ENCODE peak calls at places on chromosomes 5 and 9, in six cellular contexts. One of them, this sample, is unnamed.
A peak's percentile ranks its signal among the peaks of the same experiment; 100 is the strongest.

GRCh38 chr9:129773262-129774048 is 20.6 kb upstream of the PTGES start:
- DNase-seq in T-helper 9 cell: no peak
- DNase-seq in nephron progenitor cell: no peak
- DNase-seq in mucosa of descending colon: peak; percentile 62
- DNase-seq in MM.1S: no peak
- DNase-seq in activated T-helper 9 cell treated with anti-CD3 and anti-CD28 coated beads, Interleukin-2, amount 50 U/mL, for 16 hours: no peak
- DNase-seq in this sample: no peak

GRCh38 chr5:61910771-61911170 is 395.2 kb upstream of the KIF2A start:
- DNase-seq in nephron progenitor cell: no peak
- DNase-seq in T-helper 9 cell: no peak
- DNase-seq in activated T-helper 9 cell treated with anti-CD3 and anti-CD28 coated beads, Interleukin-2, amount 50 U/mL, for 16 hours: no peak
- DNase-seq in mucosa of descending colon: no peak
- DNase-seq in MM.1S: no peak
- DNase-seq in this sample: no peak

GRCh38 chr9:15219511-15219910 is 87.5 kb downstream of the TTC39B start:
- DNase-seq in activated T-helper 9 cell treated with anti-CD3 and anti-CD28 coated beads, Interleukin-2, amount 50 U/mL, for 16 hours: no peak
- DNase-seq in MM.1S: no peak
- DNase-seq in nephron progenitor cell: no peak
- DNase-seq in mucosa of descending colon: no peak
- DNase-seq in T-helper 9 cell: no peak
- DNase-seq in this sample: no peak

GRCh38 chr5:157269763-157270272 is 3.9 kb downstream of the CYFIP2 start:
- DNase-seq in MM.1S: no peak
- DNase-seq in mucosa of descending colon: no peak
- DNase-seq in T-helper 9 cell: no peak
- DNase-seq in nephron progenitor cell: no peak
- DNase-seq in activated T-helper 9 cell treated with anti-CD3 and anti-CD28 coated beads, Interleukin-2, amount 50 U/mL, for 16 hours: no peak
- DNase-seq in this sample: no peak

GRCh38 chr5:14218897-14219573 is 75.9 kb downstream of the TRIO start:
- DNase-seq in nephron progenitor cell: no peak
- DNase-seq in T-helper 9 cell: no peak
- DNase-seq in activated T-helper 9 cell treated with anti-CD3 and anti-CD28 coated beads, Interleukin-2, amount 50 U/mL, for 16 hours: no peak
- DNase-seq in mucosa of descending colon: no peak
- DNase-seq in MM.1S: no peak
- DNase-seq in this sample: no peak

GRCh38 chr5:126648471-126648870 is 47.7 kb downstream of the PHAX start:
- DNase-seq in mucosa of descending colon: no peak
- DNase-seq in activated T-helper 9 cell treated with anti-CD3 and anti-CD28 coated beads, Interleukin-2, amount 50 U/mL, for 16 hours: no peak
- DNase-seq in nephron progenitor cell: no peak
- DNase-seq in T-helper 9 cell: no peak
- DNase-seq in MM.1S: no peak
- DNase-seq in this sample: no peak

GRCh38 chr9:136316896-136317676 is 10.3 kb upstream of the GPSM1 start:
- DNase-seq in MM.1S: no peak
- DNase-seq in nephron progenitor cell: no peak
- DNase-seq in T-helper 9 cell: no peak
- DNase-seq in activated T-helper 9 cell treated with anti-CD3 and anti-CD28 coated beads, Interleukin-2, amount 50 U/mL, for 16 hours: no peak
- DNase-seq in mucosa of descending colon: no peak
- DNase-seq in this sample: no peak

GRCh38 chr5:140338336-140338735 is 8.1 kb downstream of the HBEGF start:
- DNase-seq in MM.1S: no peak
- DNase-seq in T-helper 9 cell: no peak
- DNase-seq in mucosa of descending colon: no peak
- DNase-seq in nephron progenitor cell: no peak
- DNase-seq in activated T-helper 9 cell treated with anti-CD3 and anti-CD28 coated beads, Interleukin-2, amount 50 U/mL, for 16 hours: no peak
- DNase-seq in this sample: no peak

GRCh38 chr5:132859889-132860437 is 6.3 kb downstream of the GDF9 start:
- DNase-seq in mucosa of descending colon: no peak
- DNase-seq in MM.1S: no peak
- DNase-seq in nephron progenitor cell: no peak
- DNase-seq in T-helper 9 cell: no peak
- DNase-seq in activated T-helper 9 cell treated with anti-CD3 and anti-CD28 coated beads, Interleukin-2, amount 50 U/mL, for 16 hours: no peak
- DNase-seq in this sample: no peak

This sample was measured in H1.